ENCODE peak calls at places on chromosomes 4 and X, in eight cellular contexts. V is ovary, Z is hepatocyte, P is PC-3, D is A549, L is HL-60, R is tibial artery, X is IMR-90. B is an unnamed sample.

GRCh38 chr4:1690698-1691097 is 6.6 kb upstream of the FAM53A start:
- DNase-seq in V (peak; percentile 17), Z (no peak), P (no peak), D (no peak), L (no peak), R (no peak), X (no peak), B (no peak)

GRCh38 chr4:150242820-150243458 is 164.7 kb downstream of the DCLK2 start:
- DNase-seq in V (no peak), Z (peak; percentile 48), P (peak; percentile 55), D (peak; percentile 19), L (no peak), R (no peak), X (peak; percentile 60), B (peak; percentile 36)

GRCh38 chr4:165537028-165537648 is 158.3 kb downstream of the CPE start:
- DNase-seq in V (no peak), Z (peak; percentile 76), P (peak; percentile 77), D (peak; percentile 13), L (no peak), R (no peak), X (peak; percentile 39), B (peak; percentile 50)

GRCh38 chr4:66688674-66689073 is 856.6 kb downstream of the CENPC start:
- DNase-seq in V (no peak), Z (peak; percentile 27), P (peak; percentile 67), D (peak; percentile 1), L (no peak), R (no peak), X (peak; percentile 9), B (peak; percentile 17)

GRCh38 chr4:120769227-120769626 is 153.3 kb downstream of the PRDM5 start:
- DNase-seq in V (peak; percentile 39), Z (peak; percentile 24), P (no peak), D (no peak), L (no peak), R (no peak), X (peak; percentile 96), B (peak; percentile 12)

GRCh38 chr4:101367201-101367600 is 19.9 kb upstream of the PPP3CA start:
- DNase-seq in V (no peak), Z (peak; percentile 10), P (peak; percentile 86), D (no peak), L (no peak), R (no peak), X (peak; percentile 93), B (peak; percentile 74)

GRCh38 chrX:135463937-135464336 is 42.2 kb downstream of the SMIM10L2A start:
- DNase-seq in V (no peak), Z (no peak), P (peak; percentile 24), D (no peak), L (no peak), R (no peak), X (peak; percentile 6), B (no peak)

GRCh38 chr4:79609853-79610252 is 201.8 kb upstream of the GK2 start:
- DNase-seq in V (no peak), Z (no peak), P (no peak), D (no peak), L (no peak), R (no peak), X (no peak), B (no peak)

GRCh38 chrX:130086414-130087207 is 23.7 kb downstream of the ELF4 start:
- DNase-seq in V (no peak), Z (no peak), P (no peak), D (no peak), L (peak; percentile 95), R (no peak), X (no peak), B (no peak)

GRCh38 chrX:64205735-64206491 is 405 bp upstream of the AMER1 start:
- DNase-seq in V (peak; percentile 93), Z (peak; percentile 92), P (peak; percentile 92), D (peak; percentile 83), L (peak; percentile 91), R (peak; percentile 94), X (peak; percentile 87), B (peak; percentile 92)
- TF ChIP-seq CTCF in V (no peak), Z (peak; percentile 26), P (peak; percentile 18), D (no peak), L (no peak), R (no peak), X (no peak), B (no peak)

GRCh38 chr4:73315091-73315490 is 56.5 kb upstream of the ANKRD17 start:
- DNase-seq in V (no peak), Z (no peak), P (peak; percentile 16), D (no peak), L (no peak), R (no peak), X (peak; percentile 70), B (no peak)
- H3K27ac ChIP-seq in V (no peak overlapping the region), Z (no peak overlapping the region), P (no peak overlapping the region), D (no peak overlapping the region), L (no peak overlapping the region), R (no peak overlapping the region), X (no peak overlapping the region), B (no peak overlapping the region)

GRCh38 chrX:44875185-44875489 is 2.1 kb downstream of the KDM6A start:
- DNase-seq in V (no peak), Z (no peak), P (no peak), D (no peak), L (no peak), R (no peak), X (no peak), B (no peak)

GRCh38 chrX:44872817-44873414 is at the start of gene KDM6A:
- DNase-seq in V (peak; percentile 100), Z (peak; percentile 96), P (peak; percentile 95), D (peak; percentile 94), L (peak; percentile 100), R (peak; percentile 95), X (peak; percentile 96), B (peak; percentile 94)

GRCh38 chrX:44872319-44872816 is 620 bp upstream of the KDM6A start:
- DNase-seq in V (no peak), Z (peak; percentile 62), P (peak; percentile 24), D (peak; percentile 40), L (peak; percentile 37), R (peak; percentile 23), X (peak; percentile 4), B (no peak)

GRCh38 chrX:44874481-44875184 is 1.6 kb downstream of the KDM6A start:
- DNase-seq in V (no peak), Z (peak; percentile 32), P (peak; percentile 38), D (peak; percentile 68), L (peak; percentile 46), R (peak; percentile 19), X (peak; percentile 49), B (peak; percentile 46)

GRCh38 chrX:44873415-44874270 is 655 bp downstream of the KDM6A start:
- DNase-seq in V (peak; percentile 80), Z (peak; percentile 58), P (peak; percentile 29), D (no peak), L (peak; percentile 80), R (peak; percentile 43), X (peak; percentile 44), B (no peak)
- TF ChIP-seq CTCF in V (no peak), Z (no peak), P (no peak), D (peak; percentile 13), L (no peak), R (no peak), X (peak; percentile 10), B (no peak)

GRCh38 chr4:169619518-169619957 is 840 bp upstream of the CLCN3 start:
- DNase-seq in V (no peak), Z (peak; percentile 82), P (peak; percentile 72), D (peak; percentile 46), L (peak; percentile 60), R (no peak), X (peak; percentile 54), B (peak; percentile 52)

GRCh38 chr4:169619958-169620845 is at the start of gene CLCN3:
- DNase-seq in V (peak; percentile 99), Z (peak; percentile 99), P (peak; percentile 98), D (peak; percentile 74), L (peak; percentile 97), R (peak; percentile 97), X (peak; percentile 94), B (peak; percentile 92)

GRCh38 chr4:169617306-169617705 is 3.1 kb upstream of the CLCN3 start:
- DNase-seq in V (no peak), Z (no peak), P (no peak), D (no peak), L (no peak), R (no peak), X (no peak), B (no peak)

GRCh38 chr4:169618286-169618685 is 2.1 kb upstream of the CLCN3 start:
- DNase-seq in V (no peak), Z (no peak), P (peak; percentile 9), D (no peak), L (no peak), R (no peak), X (peak; percentile 41), B (no peak)

DNA sequence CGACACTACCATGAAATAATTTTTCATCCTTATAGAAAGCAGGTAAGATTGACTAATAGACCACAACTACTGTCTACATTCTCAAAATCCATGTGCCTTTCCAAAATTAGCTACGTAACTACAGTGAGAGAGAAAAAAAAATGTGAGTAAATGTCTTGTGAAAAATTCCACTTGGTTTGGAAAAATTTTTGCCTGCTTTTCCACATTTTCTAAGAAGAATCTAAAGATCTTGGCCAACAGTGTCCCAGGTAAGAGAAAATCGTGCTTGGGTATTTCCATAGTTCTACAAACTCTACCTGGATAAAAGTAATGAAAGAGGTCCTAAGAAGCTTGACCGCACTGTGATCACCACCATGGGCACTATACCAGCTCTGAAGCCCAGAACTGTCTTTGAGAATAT is 1.4 kb upstream of the CLCN3 start:
- DNase-seq in V (no peak), Z (no peak), P (no peak), D (no peak), L (no peak), R (no peak), X (no peak), B (no peak)
- H3K27ac ChIP-seq in V (no peak overlapping the region), Z (peak overlapping the region; percentile 97), P (no peak overlapping the region), D (no peak overlapping the region), L (peak overlapping the region; percentile 83), R (peak overlapping the region; percentile 95), X (no peak overlapping the region), B (no peak overlapping the region)

GRCh38 chr4:94332983-94333590 is 9.5 kb downstream of the HPGDS start:
- DNase-seq in V (no peak), Z (peak; percentile 23), P (peak; percentile 9), D (no peak), L (no peak), R (no peak), X (no peak), B (no peak)
- TF ChIP-seq CTCF in V (no peak), Z (peak; percentile 42), P (peak; percentile 49), D (peak; percentile 28), L (no peak), R (no peak), X (peak; percentile 25), B (no peak)

DNA sequence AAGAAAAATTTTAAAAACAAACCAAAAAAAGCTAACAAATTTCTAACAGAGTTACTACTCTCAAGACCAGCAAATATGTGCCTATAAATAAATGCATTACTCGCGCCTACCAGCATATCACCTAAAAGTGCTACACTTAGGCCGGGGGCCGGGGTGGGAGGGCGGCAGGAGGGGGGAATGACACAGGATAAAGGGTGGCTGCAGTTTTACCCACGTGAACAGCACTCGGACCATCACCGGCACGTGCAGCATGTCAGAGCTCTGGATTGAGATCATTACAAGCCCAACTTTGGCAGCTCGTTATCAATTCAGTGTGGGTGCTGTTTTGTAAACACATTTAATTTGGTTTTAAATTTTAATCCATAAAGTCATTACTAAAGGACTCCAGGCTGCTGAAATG is 176.0 kb upstream of the NOCT start:
- DNase-seq in V (no peak), Z (no peak), P (no peak), D (no peak), L (no peak), R (no peak), X (no peak), B (no peak)
- H3K27ac ChIP-seq in V (no peak overlapping the region), Z (no peak overlapping the region), P (no peak overlapping the region), D (no peak overlapping the region), L (no peak overlapping the region), R (no peak overlapping the region), X (no peak overlapping the region), B (no peak overlapping the region)

B was measured in RWPE1.